ENCODE peak calls at places on chromosomes 12 and 14, in seven cellular contexts. V is psoas muscle; U is fibroblast of lung; D is ovary; G is CD8-positive, alpha-beta T cell; A is RWPE1; L is colonic mucosa. Q is an unnamed sample.

GRCh38 chr14:31096255-31096654 is 70.1 kb upstream of the STRN3 start:
- DNase-seq in L (no peak), G (no peak), D (no peak), A (no peak), U (peak; percentile 67), V (no peak), Q (no peak)

GRCh38 chr14:56131004-56131864 is 13.0 kb downstream of the PELI2 start:
- DNase-seq in L (no peak), A (no peak), D (no peak), G (no peak), U (no peak), V (no peak), Q (no peak)

GRCh38 chr12:132282950-132283771 is 46.2 kb downstream of the GALNT9 start:
- DNase-seq in D (no peak), A (no peak), L (no peak), U (no peak), V (no peak), G (peak; percentile 61), Q (no peak)

GRCh38 chr12:119735079-119735478 is 67.1 kb downstream of the PRKAB1 start:
- DNase-seq in D (no peak), L (no peak), U (no peak), A (no peak), V (no peak), G (no peak), Q (no peak)

GRCh38 chr14:37047226-37047625 is 125.2 kb downstream of the SLC25A21 start:
- DNase-seq in V (no peak), G (no peak), D (no peak), A (no peak), L (no peak), U (no peak), Q (no peak)

GRCh38 chr12:27828196-27828595 is 48.2 kb upstream of the MANSC4 start:
- DNase-seq in G (no peak), A (no peak), L (no peak), D (no peak), V (no peak), U (no peak), Q (no peak)

GRCh38 chr14:51884086-51884927 is 23.9 kb downstream of the GNG2 start:
- DNase-seq in A (no peak), V (no peak), L (no peak), D (no peak), G (no peak), U (peak; percentile 88), Q (peak; percentile 32)

GRCh38 chr12:41211466-41211865 is 23.3 kb downstream of the PDZRN4 start:
- DNase-seq in A (no peak), D (no peak), L (no peak), G (no peak), V (no peak), U (no peak), Q (no peak)

GRCh38 chr12:107115119-107115518 is 21.8 kb upstream of the CRY1 start:
- DNase-seq in V (no peak), A (no peak), G (no peak), U (no peak), L (no peak), D (no peak), Q (no peak)

GRCh38 chr12:11568155-11568761 is 81.2 kb upstream of the ETV6 start:
- DNase-seq in L (no peak), U (no peak), G (no peak), V (no peak), D (no peak), A (no peak), Q (no peak)

GRCh38 chr12:27474344-27474743 is 27.8 kb downstream of the SMCO2 start:
- DNase-seq in A (peak; percentile 27), D (no peak), U (peak; percentile 75), G (no peak), V (no peak), L (no peak), Q (no peak)

GRCh38 chr12:50647479-50647878 is 116.4 kb upstream of the ATF1 start:
- DNase-seq in V (no peak), D (no peak), G (no peak), A (peak; percentile 40), L (no peak), U (no peak), Q (no peak)

GRCh38 chr14:75274045-75274898 is 4.4 kb upstream of the FOS start:
- DNase-seq in L (no peak), D (no peak), U (no peak), V (no peak), A (no peak), G (no peak), Q (no peak)

GRCh38 chr14:92516966-92517350 is 3.4 kb downstream of the RIN3 start:
- DNase-seq in A (no peak), U (no peak), V (no peak), L (no peak), G (no peak), D (no peak), Q (no peak)

GRCh38 chr12:74111688-74112360 is 425.8 kb upstream of the ATXN7L3B start:
- DNase-seq in A (no peak), V (no peak), L (no peak), U (no peak), G (no peak), D (no peak), Q (no peak)

GRCh38 chr12:123498126-123498825 is 35.2 kb downstream of the RILPL1 start:
- DNase-seq in A (no peak), L (no peak), G (no peak), D (no peak), V (no peak), U (no peak), Q (no peak)

GRCh38 chr12:22275847-22276246 is 58.7 kb downstream of the ST8SIA1 start:
- DNase-seq in V (peak; percentile 91), U (peak; percentile 100), D (peak; percentile 86), L (peak; percentile 60), G (no peak), A (peak; percentile 85), Q (no peak)

GRCh38 chr12:103208006-103208405 is 250.5 kb downstream of the ASCL1 start:
- DNase-seq in G (no peak), D (no peak), A (no peak), V (no peak), U (no peak), L (no peak), Q (no peak)

GRCh38 chr14:77809011-77809410 is 9.1 kb downstream of the ADCK1 start:
- DNase-seq in L (no peak), G (no peak), A (no peak), V (no peak), U (no peak), D (no peak), Q (no peak)

GRCh38 chr14:100674428-100674827 is 52.3 kb upstream of the DLK1 start:
- DNase-seq in A (no peak), D (no peak), G (no peak), V (no peak), U (no peak), L (no peak), Q (no peak)

GRCh38 chr12:953776-954175 is 4.3 kb upstream of the RAD52 start:
- DNase-seq in V (no peak), G (no peak), L (no peak), A (peak; percentile 29), U (peak; percentile 63), D (no peak), Q (no peak)

GRCh38 chr14:80518173-80518572 is 306.9 kb upstream of the DIO2 start:
- DNase-seq in V (no peak), L (no peak), D (no peak), G (no peak), U (no peak), A (no peak), Q (no peak)

GRCh38 chr14:80523518-80524117 is 312.3 kb upstream of the DIO2 start:
- DNase-seq in G (no peak), D (no peak), A (no peak), V (no peak), L (no peak), U (no peak), Q (no peak)

GRCh38 chr14:80519002-80519401 is 307.7 kb upstream of the DIO2 start:
- DNase-seq in A (no peak), V (no peak), G (no peak), L (no peak), D (no peak), U (no peak), Q (no peak)

GRCh38 chr14:80522936-80523335 is 311.6 kb upstream of the DIO2 start:
- DNase-seq in U (peak; percentile 6), V (no peak), D (no peak), A (no peak), L (no peak), G (no peak), Q (no peak)

DNA sequence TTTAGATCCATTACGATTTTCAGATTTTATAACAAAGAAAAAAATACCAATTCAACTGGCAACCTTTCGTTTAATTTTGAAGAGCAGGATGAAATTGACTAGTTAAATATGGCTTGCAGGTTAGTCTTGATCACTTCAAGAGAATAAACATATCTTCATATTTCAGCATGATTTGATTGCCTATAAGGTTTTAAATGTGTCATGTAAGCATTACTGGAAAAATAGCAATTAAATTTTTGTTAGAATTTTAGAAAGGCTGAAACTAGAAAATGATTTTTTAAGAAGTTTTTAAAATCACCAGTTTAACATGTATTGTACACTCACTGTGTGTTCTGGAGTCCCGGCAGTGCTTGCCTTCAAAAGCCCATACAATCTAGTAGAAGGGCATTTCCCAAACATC is 310.2 kb upstream of the DIO2 start:
- DNase-seq in L (no peak), V (no peak), D (no peak), G (no peak), U (no peak), A (no peak), Q (no peak)
- TF ChIP-seq CTCF in L (no peak), V (no peak), D (no peak), G (no peak), U (no peak), A (no peak), Q (no peak)

GRCh38 chr12:52975820-52976573 is 27.1 kb downstream of the KRT18 start:
- DNase-seq in G (no peak), D (no peak), A (no peak), L (peak; percentile 85), U (peak; percentile 22), V (no peak), Q (no peak)
- TF ChIP-seq CTCF in G (no peak), D (no peak), A (peak; percentile 44), L (peak; percentile 30), U (no peak), V (no peak), Q (no peak)

GRCh38 chr12:13044002-13044858 is at the start of gene FAM234B:
- DNase-seq in G (peak; percentile 84), U (peak; percentile 52), V (peak; percentile 87), D (peak; percentile 68), A (peak; percentile 78), L (peak; percentile 74), Q (peak; percentile 87)
- TF ChIP-seq CTCF in G (peak; percentile 13), U (peak; percentile 2), V (peak; percentile 15), D (peak; percentile 17), A (no peak), L (no peak), Q (peak; percentile 17)

DNA sequence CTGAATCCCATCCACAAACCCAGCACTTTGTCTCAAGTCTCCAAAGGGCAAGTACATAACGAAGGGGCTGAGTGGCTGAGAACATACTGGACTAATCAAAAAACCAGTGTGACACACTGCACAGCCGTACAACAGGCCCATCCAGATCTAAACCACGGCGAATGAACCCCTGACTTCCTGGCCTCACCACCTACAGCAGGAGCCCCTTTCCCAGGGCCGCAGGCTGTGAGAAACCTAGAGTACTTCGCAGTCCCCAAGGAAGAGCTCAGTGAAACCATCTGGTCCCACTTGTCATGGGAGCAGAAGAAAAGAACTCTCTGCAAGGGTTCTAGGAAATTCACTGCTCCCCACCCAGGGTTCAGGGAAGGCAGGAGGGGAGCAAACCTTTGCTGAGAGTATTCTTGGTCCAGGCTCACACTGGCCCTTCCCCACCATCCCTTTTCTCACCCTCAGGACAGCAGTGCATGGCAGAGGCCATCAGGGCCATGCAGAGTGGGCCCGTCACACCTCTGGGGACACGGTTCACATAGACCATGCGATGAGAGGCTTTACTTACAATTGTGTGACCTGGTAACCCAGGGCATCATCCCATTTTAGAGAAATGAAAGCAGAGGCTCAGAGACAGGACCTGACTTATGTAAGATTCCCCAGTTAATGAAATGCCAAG is 192.8 kb downstream of the BCL11B start:
- DNase-seq in G (peak; percentile 31), D (no peak), L (no peak), V (no peak), U (no peak), A (no peak), Q (no peak)
- TF ChIP-seq CTCF in G (no peak), D (no peak), L (no peak), V (no peak), U (no peak), A (no peak), Q (no peak)